ENCODE peak calls at places on chromosomes 12 and 14, in seven cellular contexts. A, G, K, B, T, Q and M are unnamed samples.

GRCh38 chr14:60758875-60759274 is 24.3 kb downstream of the MNAT1 start:
- DNase-seq in A (no peak), G (no peak), K (no peak), B (no peak), T (no peak), Q (no peak), M (no peak)

GRCh38 chr12:49092086-49092815 is 2.4 kb downstream of the DHH start:
- DNase-seq in A (peak; percentile 34), G (no peak), K (peak; percentile 82), B (no peak), T (peak; percentile 59), Q (no peak), M (peak; percentile 77)

GRCh38 chr14:73025544-73025943 is 1.4 kb downstream of the ZFYVE1 start:
- DNase-seq in A (no peak), G (no peak), K (no peak), B (no peak), T (no peak), Q (no peak), M (no peak)

GRCh38 chr14:85531594-85532391 is 1.8 kb downstream of the FLRT2 start:
- DNase-seq in A (peak; percentile 49), G (peak; percentile 59), K (peak; percentile 32), B (no peak), T (peak; percentile 53), Q (no peak), M (peak; percentile 79)

GRCh38 chr14:105547741-105548169 is 21.4 kb downstream of the TMEM121 start:
- DNase-seq in A (no peak), G (no peak), K (no peak), B (no peak), T (no peak), Q (no peak), M (no peak)

GRCh38 chr12:17333287-17333686 is 727.3 kb upstream of the LMO3 start:
- DNase-seq in A (no peak), G (no peak), K (peak; percentile 5), B (no peak), T (no peak), Q (peak; percentile 3), M (no peak)

GRCh38 chr14:28407931-28408330 is 358.7 kb upstream of the FOXG1 start:
- DNase-seq in A (no peak), G (no peak), K (no peak), B (no peak), T (no peak), Q (no peak), M (no peak)

GRCh38 chr14:60658909-60659585 is 9.8 kb upstream of the SIX1 start:
- DNase-seq in A (no peak), G (no peak), K (no peak), B (no peak), T (no peak), Q (no peak), M (no peak)

GRCh38 chr12:113214938-113215400 is 6.3 kb upstream of the TPCN1 start:
- DNase-seq in A (no peak), G (no peak), K (peak; percentile 79), B (peak; percentile 53), T (peak; percentile 59), Q (peak; percentile 93), M (no peak)

GRCh38 chr14:66104486-66104885 is 381.7 kb upstream of the CCDC196 start:
- DNase-seq in A (no peak), G (no peak), K (no peak), B (no peak), T (no peak), Q (no peak), M (no peak)

GRCh38 chr12:3225154-3225795 is 148.1 kb downstream of the TSPAN9 start:
- DNase-seq in A (no peak), G (no peak), K (no peak), B (no peak), T (no peak), Q (no peak), M (no peak)

GRCh38 chr12:74641262-74641661 is 103.6 kb downstream of the ATXN7L3B start:
- DNase-seq in A (no peak), G (no peak), K (no peak), B (no peak), T (no peak), Q (no peak), M (no peak)

GRCh38 chr14:94598816-94599655 is 13.2 kb upstream of the SERPINA3 start:
- DNase-seq in A (peak; percentile 89), G (peak; percentile 74), K (peak; percentile 87), B (peak; percentile 76), T (peak; percentile 67), Q (peak; percentile 96), M (no peak)

GRCh38 chr14:22512106-22512814 is 76.8 kb downstream of the DAD1 start:
- DNase-seq in A (no peak), G (no peak), K (no peak), B (no peak), T (no peak), Q (no peak), M (no peak)

GRCh38 chr12:124233041-124233836 is 61.7 kb upstream of the RFLNA start:
- DNase-seq in A (no peak), G (no peak), K (no peak), B (no peak), T (no peak), Q (no peak), M (no peak)

GRCh38 chr14:65496178-65496993 is 83.9 kb downstream of the FUT8 start:
- DNase-seq in A (no peak), G (no peak), K (no peak), B (no peak), T (no peak), Q (no peak), M (no peak)

GRCh38 chr12:75994069-75994740 is 37.4 kb downstream of the PHLDA1 start:
- DNase-seq in A (no peak), G (no peak), K (no peak), B (no peak), T (no peak), Q (no peak), M (no peak)

GRCh38 chr12:101793401-101793800 is 37.4 kb downstream of the GNPTAB start:
- DNase-seq in A (no peak), G (no peak), K (no peak), B (no peak), T (no peak), Q (no peak), M (no peak)

GRCh38 chr14:67541448-67542387 is 8.6 kb downstream of the PLEKHH1 start:
- DNase-seq in A (no peak), G (no peak), K (no peak), B (peak; percentile 86), T (no peak), Q (no peak), M (peak; percentile 77)

GRCh38 chr12:76250256-76250655 is 98.0 kb downstream of the BBS10 start:
- DNase-seq in A (no peak), G (no peak), K (no peak), B (no peak), T (no peak), Q (no peak), M (no peak)

GRCh38 chr14:67729072-67729561 is 27.4 kb downstream of the RDH12 start:
- DNase-seq in A (peak; percentile 65), G (no peak), K (no peak), B (peak; percentile 69), T (no peak), Q (no peak), M (no peak)

DNA sequence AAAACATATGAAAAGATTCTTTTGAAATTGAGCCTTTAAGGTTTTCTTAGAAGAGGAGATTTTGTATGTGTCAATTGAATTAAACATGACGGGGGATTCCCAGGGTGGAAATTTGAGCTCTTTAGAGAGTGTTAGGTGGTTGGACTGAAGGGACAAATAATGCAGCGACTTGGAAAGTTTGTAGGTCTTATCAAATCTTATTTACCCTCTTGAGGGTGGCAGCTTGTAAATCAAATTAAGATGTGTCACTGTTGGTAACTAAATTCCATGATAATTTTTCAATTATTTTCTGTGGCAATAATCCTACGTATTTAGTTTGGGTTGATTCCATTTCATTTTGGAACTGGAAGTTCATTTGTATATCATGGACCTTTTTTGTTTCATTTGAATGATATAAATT is 33.7 kb upstream of the LRIG3 start:
- DNase-seq in A (no peak), G (no peak), K (no peak), B (no peak), T (no peak), Q (no peak), M (no peak)
- TF ChIP-seq CTCF in A (no peak), G (no peak), K (no peak), B (no peak), T (no peak), Q (no peak), M (no peak)

GRCh38 chr12:105235299-105235746 is 651 bp downstream of the APPL2 start:
- DNase-seq in A (no peak), G (no peak), K (peak; percentile 13), B (no peak), T (no peak), Q (no peak), M (no peak)

GRCh38 chr12:105237671-105238070 is 1.7 kb upstream of the APPL2 start:
- DNase-seq in A (no peak), G (no peak), K (no peak), B (no peak), T (no peak), Q (no peak), M (no peak)

GRCh38 chr12:105234197-105234596 is 1.8 kb downstream of the APPL2 start:
- DNase-seq in A (no peak), G (no peak), K (no peak), B (no peak), T (no peak), Q (no peak), M (no peak)

GRCh38 chr12:105233045-105233905 is 2.7 kb downstream of the APPL2 start:
- DNase-seq in A (no peak), G (no peak), K (no peak), B (no peak), T (no peak), Q (no peak), M (no peak)

GRCh38 chr12:105235747-105236476 is at the start of gene APPL2:
- DNase-seq in A (peak; percentile 94), G (peak; percentile 84), K (peak; percentile 97), B (peak; percentile 92), T (peak; percentile 91), Q (peak; percentile 63), M (peak; percentile 97)
- TF ChIP-seq POLR2A in A (peak; percentile 94), G (peak; percentile 38), K (peak; percentile 82), B (peak; percentile 77), T (peak; percentile 89), Q (peak; percentile 77), M (no peak)

DNA sequence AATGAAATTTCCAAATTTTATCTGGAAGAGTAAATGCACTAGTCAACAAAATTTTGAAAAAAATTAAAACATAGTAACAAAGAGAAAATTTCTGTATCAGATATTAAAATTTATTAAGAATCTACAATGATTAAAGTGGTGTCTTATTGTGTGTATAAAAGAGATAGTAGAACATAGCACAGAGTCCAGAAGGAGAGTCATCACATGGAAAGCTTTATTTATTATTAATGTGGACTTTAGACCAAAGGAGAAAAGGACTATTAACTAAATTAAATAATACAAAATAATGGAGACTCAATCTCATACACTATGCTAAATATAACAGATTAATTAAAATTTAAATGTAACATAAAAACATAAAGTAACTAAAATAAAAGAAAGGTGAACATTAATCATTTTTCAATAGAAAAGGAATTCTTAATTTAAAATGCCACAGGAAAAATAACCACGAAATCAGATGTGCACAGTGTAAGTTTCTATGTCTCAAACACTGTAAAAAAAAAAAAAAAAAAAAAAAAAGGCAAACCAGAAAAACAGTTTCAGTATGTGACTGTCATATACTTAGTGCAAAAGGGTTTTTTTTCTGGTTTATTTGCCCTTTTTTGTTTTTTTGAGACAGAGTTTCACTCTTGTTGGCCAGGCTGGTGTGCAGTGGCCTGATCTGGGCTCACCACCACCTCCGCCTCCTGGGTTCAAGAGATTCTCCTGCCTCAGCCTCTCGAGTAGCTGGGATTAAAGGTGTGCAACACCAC is 95.4 kb downstream of the MYF5 start:
- DNase-seq in A (no peak), G (no peak), K (no peak), B (no peak), T (no peak), Q (no peak), M (no peak)
- H3K4me3 ChIP-seq in A (no peak overlapping the region), G (no peak overlapping the region), K (no peak overlapping the region), B (no peak overlapping the region), T (no peak overlapping the region), Q (no peak overlapping the region), M (no peak overlapping the region)

GRCh38 chr12:591167-591570 is 72.1 kb downstream of the NINJ2 start:
- DNase-seq in A (no peak), G (no peak), K (no peak), B (no peak), T (no peak), Q (no peak), M (no peak)
- TF ChIP-seq CTCF in A (no peak), G (no peak), K (no peak), B (no peak), T (no peak), Q (no peak), M (no peak)